ENCODE peak calls at places on chromosomes 16 and 17, in eight cellular contexts. R is ovary, V is HepG2, K is adrenal gland, U is heart left ventricle, F is left lung, O is heart right ventricle, G is pancreas. D is an unnamed sample.

GRCh38 chr17:69050999-69051775 is 9.5 kb downstream of the ABCA9 start:
- DNase-seq in R (no peak), V (peak; percentile 56), K (peak; percentile 10), U (no peak), F (no peak), O (no peak), G (no peak), D (no peak)

GRCh38 chr17:57295526-57296023 is 39.3 kb downstream of the MSI2 start:
- DNase-seq in R (no peak), V (no peak), K (no peak), U (no peak), F (no peak), O (no peak), G (no peak), D (no peak)

GRCh38 chr16:85878875-85879274 is 20.1 kb upstream of the IRF8 start:
- DNase-seq in R (no peak), V (no peak), K (no peak), U (no peak), F (no peak), O (no peak), G (no peak), D (peak; percentile 46)

GRCh38 chr16:80900593-80900954 is 96.2 kb upstream of the CDYL2 start:
- DNase-seq in R (no peak), V (no peak), K (no peak), U (no peak), F (no peak), O (no peak), G (no peak), D (no peak)

GRCh38 chr17:45242015-45242414 is 19.9 kb downstream of the SPATA32 start:
- DNase-seq in R (no peak), V (no peak), K (no peak), U (no peak), F (no peak), O (no peak), G (no peak), D (no peak)

GRCh38 chr16:16014329-16015224 is 65.2 kb downstream of the ABCC1 start:
- DNase-seq in R (peak; percentile 51), V (peak; percentile 93), K (peak; percentile 44), U (peak; percentile 71), F (no peak), O (peak; percentile 71), G (no peak), D (peak; percentile 76)

GRCh38 chr16:55909876-55910275 is 34.7 kb upstream of the CES5A start:
- DNase-seq in R (no peak), V (no peak), K (no peak), U (no peak), F (no peak), O (no peak), G (no peak), D (no peak)

GRCh38 chr17:39002991-39003715 is 36.0 kb upstream of the FBXO47 start:
- DNase-seq in R (no peak), V (no peak), K (peak; percentile 47), U (peak; percentile 85), F (peak; percentile 72), O (peak; percentile 76), G (peak; percentile 27), D (peak; percentile 77)

GRCh38 chr16:86044241-86044671 is 145.3 kb downstream of the IRF8 start:
- DNase-seq in R (no peak), V (peak; percentile 23), K (peak; percentile 34), U (no peak), F (peak; percentile 38), O (peak; percentile 46), G (no peak), D (peak; percentile 14)

GRCh38 chr16:79728048-79728922 is 127.7 kb upstream of the MAF start:
- DNase-seq in R (no peak), V (no peak), K (no peak), U (no peak), F (no peak), O (no peak), G (no peak), D (no peak)

GRCh38 chr16:26186221-26186620 is 494.5 kb downstream of the HS3ST4 start:
- DNase-seq in R (no peak), V (no peak), K (no peak), U (no peak), F (no peak), O (no peak), G (no peak), D (no peak)

GRCh38 chr16:84699147-84699711 is 571 bp upstream of the USP10 start:
- DNase-seq in R (no peak), V (no peak), K (peak; percentile 10), U (no peak), F (no peak), O (no peak), G (no peak), D (peak; percentile 14)

GRCh38 chr17:44830359-44831269 is 527 bp upstream of the GJC1 start:
- DNase-seq in R (no peak), V (no peak), K (no peak), U (no peak), F (no peak), O (peak; percentile 32), G (no peak), D (no peak)

GRCh38 chr17:7846063-7846735 is 8.7 kb upstream of the TMEM88 start:
- DNase-seq in R (peak; percentile 46), V (no peak), K (no peak), U (no peak), F (no peak), O (no peak), G (peak; percentile 26), D (no peak)

GRCh38 chr16:9518054-9518453 is 426.6 kb downstream of the HAPSTR1 start:
- DNase-seq in R (no peak), V (no peak), K (peak; percentile 53), U (no peak), F (no peak), O (no peak), G (no peak), D (no peak)

GRCh38 chr16:75647492-75648264 is at the start of the genes KARS1 and TERF2IP:
- DNase-seq in R (peak; percentile 93), V (peak; percentile 92), K (peak; percentile 95), U (peak; percentile 95), F (peak; percentile 95), O (peak; percentile 92), G (peak; percentile 92), D (peak; percentile 93)

GRCh38 chr16:29765167-29766032 is 12.7 kb upstream of the ZG16 start:
- DNase-seq in R (no peak), V (peak; percentile 92), K (no peak), U (no peak), F (peak; percentile 87), O (no peak), G (peak; percentile 74), D (peak; percentile 98)

GRCh38 chr16:18816286-18816685 is 14.9 kb upstream of the ARL6IP1 start:
- DNase-seq in R (no peak), V (no peak), K (no peak), U (no peak), F (no peak), O (no peak), G (no peak), D (no peak)

GRCh38 chr17:1227917-1228751 is 42.1 kb upstream of the BHLHA9 start:
- DNase-seq in R (no peak), V (no peak), K (peak; percentile 57), U (no peak), F (peak; percentile 64), O (peak; percentile 55), G (no peak), D (no peak)

GRCh38 chr16:4426722-4427372 is 1.2 kb downstream of the DNAJA3 start:
- DNase-seq in R (no peak), V (no peak), K (no peak), U (no peak), F (no peak), O (no peak), G (no peak), D (no peak)

GRCh38 chr16:4428500-4428899 is 2.8 kb downstream of the DNAJA3 start:
- DNase-seq in R (no peak), V (no peak), K (no peak), U (no peak), F (no peak), O (no peak), G (no peak), D (no peak)

GRCh38 chr16:4431023-4431422 is 5.4 kb downstream of the DNAJA3 start:
- DNase-seq in R (no peak), V (no peak), K (no peak), U (no peak), F (no peak), O (no peak), G (no peak), D (no peak)

GRCh38 chr16:4425378-4426020 is at the start of gene DNAJA3:
- DNase-seq in R (peak; percentile 92), V (peak; percentile 89), K (peak; percentile 96), U (peak; percentile 92), F (peak; percentile 91), O (peak; percentile 93), G (peak; percentile 88), D (peak; percentile 90)

GRCh38 chr16:4426021-4426684 is 485 bp downstream of the DNAJA3 start:
- DNase-seq in R (no peak), V (peak; percentile 85), K (peak; percentile 30), U (no peak), F (no peak), O (no peak), G (no peak), D (no peak)
- TF ChIP-seq CTCF in R (no peak), V (no peak), K (no peak), U (no peak), F (no peak), O (no peak), G (no peak), D (no peak)

GRCh38 chr17:49120166-49120565 is 12.4 kb upstream of the B4GALNT2 start:
- DNase-seq in R (no peak), V (no peak), K (no peak), U (no peak), F (no peak), O (no peak), G (no peak), D (no peak)
- H3K27me3 ChIP-seq in R (no peaks in the 10 kb centered on the region), V (peaks cover 2% of the 10 kb centered on the region), K (no peaks in the 10 kb centered on the region), U (peaks cover 39% of the 10 kb centered on the region), F (peaks cover 33% of the 10 kb centered on the region), O (peaks cover 56% of the 10 kb centered on the region), G (no peaks in the 10 kb centered on the region), D (no peaks in the 10 kb centered on the region)

DNA sequence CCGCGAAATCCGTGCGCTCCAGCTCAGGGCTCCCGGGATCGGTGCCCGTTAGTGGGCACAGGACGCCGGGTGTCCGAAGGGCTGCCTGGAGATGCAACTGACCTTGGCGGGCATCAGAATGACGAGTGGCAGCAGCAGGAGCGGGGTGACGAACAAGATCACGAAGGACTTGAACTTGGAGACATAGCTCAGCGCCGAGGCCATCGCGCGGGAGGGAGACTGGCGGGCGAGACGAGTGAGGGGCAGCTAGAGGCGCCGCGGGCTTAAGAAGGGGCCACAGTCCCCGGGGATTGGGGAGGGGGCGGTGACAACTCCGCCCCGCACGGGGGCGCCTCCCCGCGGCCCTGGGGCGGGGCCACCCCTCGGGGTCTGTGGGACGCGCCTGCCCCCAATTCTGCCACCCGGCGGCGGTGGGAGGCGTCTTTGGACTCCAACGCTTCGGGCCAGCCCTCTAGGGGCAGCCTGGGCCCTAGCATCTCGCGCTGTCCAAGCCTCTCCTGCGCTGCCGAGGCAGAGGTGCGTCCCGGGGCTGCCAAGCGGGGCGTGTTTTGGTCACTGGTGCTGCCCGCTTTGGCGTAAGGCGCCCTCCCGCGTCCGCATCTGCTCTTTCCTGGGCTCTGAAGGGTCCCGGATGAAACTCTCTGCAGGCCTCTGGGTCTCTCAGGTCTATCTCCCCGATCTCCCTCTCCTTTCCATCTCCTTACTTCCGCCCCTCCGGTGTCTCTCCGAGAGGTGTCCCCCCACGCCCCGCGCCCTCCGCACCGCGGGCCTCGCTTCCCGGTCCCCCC is at the start of gene SLC13A5:
- DNase-seq in R (peak; percentile 54), V (peak; percentile 87), K (peak; percentile 62), U (no peak), F (no peak), O (peak; percentile 33), G (no peak), D (peak; percentile 8)
- TF ChIP-seq CTCF in R (peak; percentile 24), V (peak; percentile 90), K (peak; percentile 33), U (peak; percentile 24), F (no peak), O (peak; percentile 34), G (no peak), D (no peak)

GRCh38 chr17:61415374-61416210 is 15.9 kb downstream of the TBX2 start:
- DNase-seq in R (no peak), V (no peak), K (no peak), U (peak; percentile 16), F (peak; percentile 30), O (no peak), G (no peak), D (no peak)
- H3K27me3 ChIP-seq in R (no peaks in the 10 kb centered on the region), V (no peaks in the 10 kb centered on the region), K (no peaks in the 10 kb centered on the region), U (peaks cover 26% of the 10 kb centered on the region), F (peaks cover 72% of the 10 kb centered on the region), O (peaks cover 16% of the 10 kb centered on the region), G (no peaks in the 10 kb centered on the region), D (no peaks in the 10 kb centered on the region)